ENCODE peak calls at places on chromosomes 7 and 10, in nine cellular contexts. Y is NCI-H1417; W is activated naive CD4-positive, alpha-beta T cell; T is Right ventricle myocardium superior; R is Kasumi-1; B is myocyte; S is ureter; U is NAMALWA; C is kidney tubule cell. G is an unnamed sample.

GRCh38 chr10:6070647-6071046 is 8.5 kb upstream of the IL2RA start:
- DNase-seq in Y (no peak), W (peak), T (no peak), R (no peak), B (no peak), S (no peak), U (no peak), C (no peak), G (no peak)

GRCh38 chr7:40866601-40867000 is 731.8 kb downstream of the SUGCT start:
- DNase-seq in Y (no peak), W (no peak), T (no peak), R (no peak), B (no peak), S (no peak), U (no peak), C (no peak), G (no peak)

GRCh38 chr10:4650109-4650508 is 175.9 kb upstream of the AKR1E2 start:
- DNase-seq in Y (no peak), W (no peak), T (no peak), R (no peak), B (no peak), S (no peak), U (no peak), C (no peak), G (no peak)

GRCh38 chr10:33265621-33266020 is 68.8 kb downstream of the NRP1 start:
- DNase-seq in Y (no peak), W (no peak), T (no peak), R (no peak), B (no peak), S (no peak), U (no peak), C (no peak), G (no peak)

GRCh38 chr7:25553580-25554274 is 325.4 kb upstream of the NPVF start:
- DNase-seq in Y (no peak), W (no peak), T (no peak), R (no peak), B (no peak), S (no peak), U (no peak), C (no peak), G (no peak)

GRCh38 chr7:17255930-17256329 is 42.5 kb upstream of the AHR start:
- DNase-seq in Y (no peak), W (no peak), T (no peak), R (peak), B (no peak), S (no peak), U (no peak), C (no peak), G (no peak)

GRCh38 chr10:28569506-28570159 is 36.7 kb downstream of the WAC start:
- DNase-seq in Y (no peak), W (no peak), T (no peak), R (no peak), B (no peak), S (no peak), U (no peak), C (no peak), G (no peak)

GRCh38 chr10:7445474-7446135 is 34.8 kb upstream of the SFMBT2 start:
- DNase-seq in Y (no peak), W (no peak), T (no peak), R (peak), B (no peak), S (no peak), U (peak), C (no peak), G (peak)

GRCh38 chr10:63644398-63645142 is 123.4 kb downstream of the REEP3 start:
- DNase-seq in Y (no peak), W (no peak), T (no peak), R (no peak), B (no peak), S (no peak), U (no peak), C (no peak), G (no peak)

GRCh38 chr10:74290703-74291102 is 139.7 kb downstream of the ADK start:
- DNase-seq in Y (no peak), W (no peak), T (no peak), R (peak), B (peak), S (no peak), U (no peak), C (no peak), G (no peak)

GRCh38 chr10:99528256-99528866 is 4.4 kb upstream of the NKX2-3 start:
- DNase-seq in Y (no peak), W (no peak), T (no peak), R (no peak), B (no peak), S (no peak), U (no peak), C (no peak), G (no peak)

GRCh38 chr7:76317782-76318487 is 15.5 kb downstream of the HSPB1 start:
- DNase-seq in Y (peak), W (peak), T (peak), R (peak), B (peak), S (peak), U (peak), C (peak), G (peak)

GRCh38 chr10:18005781-18006456 is 54.2 kb downstream of the SLC39A12 start:
- DNase-seq in Y (no peak), W (no peak), T (no peak), R (no peak), B (peak), S (no peak), U (no peak), C (peak), G (no peak)

GRCh38 chr10:104735469-104735868 is 94.4 kb downstream of the SORCS3 start:
- DNase-seq in Y (no peak), W (no peak), T (no peak), R (no peak), B (no peak), S (no peak), U (no peak), C (no peak), G (no peak)

GRCh38 chr7:158248816-158249215 is 338.8 kb downstream of the PTPRN2 start:
- DNase-seq in Y (no peak), W (no peak), T (no peak), R (no peak), B (no peak), S (no peak), U (no peak), C (no peak), G (no peak)

GRCh38 chr7:44515595-44516268 is 25.3 kb upstream of the NUDCD3 start:
- DNase-seq in Y (no peak), W (no peak), T (no peak), R (no peak), B (no peak), S (no peak), U (no peak), C (no peak), G (no peak)

GRCh38 chr7:83732305-83732704 is 83.4 kb upstream of the SEMA3E start:
- DNase-seq in Y (no peak), W (no peak), T (no peak), R (peak), B (peak), S (no peak), U (no peak), C (no peak), G (no peak)

GRCh38 chr7:100894860-100895700 is 608 bp downstream of the ACHE start:
- DNase-seq in Y (peak), W (peak), T (peak), R (peak), B (peak), S (peak), U (peak), C (peak), G (peak)

GRCh38 chr10:101038486-101038885 is 7.5 kb downstream of the SFXN3 start:
- DNase-seq in Y (no peak), W (no peak), T (no peak), R (no peak), B (no peak), S (no peak), U (no peak), C (no peak), G (no peak)

GRCh38 chr10:87861034-87861433 is 2.3 kb downstream of the KLLN start:
- DNase-seq in Y (no peak), W (no peak), T (no peak), R (peak), B (no peak), S (no peak), U (peak), C (no peak), G (peak)

GRCh38 chr10:32077896-32078295 is 21.7 kb upstream of the KIF5B start:
- DNase-seq in Y (no peak), W (no peak), T (peak), R (no peak), B (peak), S (no peak), U (no peak), C (peak), G (no peak)

GRCh38 chr7:22147113-22147512 is 201.4 kb upstream of the CDCA7L start:
- DNase-seq in Y (no peak), W (no peak), T (no peak), R (no peak), B (no peak), S (no peak), U (no peak), C (peak), G (no peak)

GRCh38 chr7:34041716-34042115 is 136.4 kb downstream of the BMPER start:
- DNase-seq in Y (no peak), W (no peak), T (no peak), R (no peak), B (no peak), S (no peak), U (no peak), C (no peak), G (no peak)